ENCODE peak calls at places on chromosomes 5 and 9, in four cellular contexts. R, N, F and B are unnamed samples.

GRCh38 chr5:145347026-145347616 is 488.0 kb downstream of the PRELID2 start:
- DNase-seq in R (no peak), N (no peak), F (no peak), B (peak; percentile 46)

GRCh38 chr9:131661954-131662621 is 77.8 kb downstream of the RAPGEF1 start:
- DNase-seq in R (no peak), N (no peak), F (peak; percentile 56), B (no peak)

GRCh38 chr9:13942695-13943094 is 371.2 kb downstream of the NFIB start:
- DNase-seq in R (no peak), N (no peak), F (no peak), B (no peak)

GRCh38 chr5:107593009-107593408 is 77.7 kb downstream of the EFNA5 start:
- DNase-seq in R (no peak), N (no peak), F (no peak), B (no peak)

GRCh38 chr9:76162751-76163500 is 231.3 kb downstream of the RFK start:
- DNase-seq in R (no peak), N (no peak), F (no peak), B (no peak)

GRCh38 chr9:132026932-132027585 is 52.6 kb downstream of the MED27 start:
- DNase-seq in R (no peak), N (no peak), F (no peak), B (no peak)

GRCh38 chr5:16975950-16976624 is 40.0 kb upstream of the MYO10 start:
- DNase-seq in R (no peak), N (no peak), F (no peak), B (no peak)

GRCh38 chr5:90022711-90023053 is 386.9 kb downstream of the CETN3 start:
- DNase-seq in R (no peak), N (no peak), F (no peak), B (no peak)

GRCh38 chr5:73917433-73917832 is 291.4 kb downstream of the ARHGEF28 start:
- DNase-seq in R (peak; percentile 63), N (peak; percentile 41), F (no peak), B (peak; percentile 40)

GRCh38 chr5:9554122-9554521 is 8.2 kb upstream of the SEMA5A start:
- DNase-seq in R (no peak), N (no peak), F (no peak), B (no peak)

GRCh38 chr9:113809192-113809482 is 67.0 kb upstream of the ZNF618 start:
- DNase-seq in R (no peak), N (no peak), F (no peak), B (no peak)